ENCODE peak calls at places on chromosomes 7 and 10, in eight cellular contexts. A is stomach, P is fibroblast of lung, V is OCI-LY7, Y is lower lobe of right lung, E is sigmoid colon, U is mammary epithelial cell, G is BE2C. N is an unnamed sample.

GRCh38 chr7:84582747-84583146 is 388.2 kb upstream of the SEMA3A start:
- DNase-seq in A (no peak), P (no peak), V (no peak), Y (no peak), E (no peak), U (no peak), G (no peak), N (no peak)

GRCh38 chr10:17742918-17743317 is 9.1 kb upstream of the TMEM236 start:
- DNase-seq in A (peak; percentile 58), P (peak; percentile 72), V (peak; percentile 69), Y (peak; percentile 70), E (no peak), U (peak; percentile 19), G (peak; percentile 65), N (peak; percentile 66)

GRCh38 chr7:148588891-148589215 is 1.7 kb upstream of the C7orf33 start:
- DNase-seq in A (no peak), P (no peak), V (no peak), Y (no peak), E (no peak), U (no peak), G (no peak), N (no peak)

GRCh38 chr10:109676703-109677102 is 246.6 kb downstream of the XPNPEP1 start:
- DNase-seq in A (no peak), P (no peak), V (no peak), Y (no peak), E (no peak), U (peak; percentile 28), G (no peak), N (no peak)

GRCh38 chr10:70499829-70500167 is 21.2 kb downstream of the PALD1 start:
- DNase-seq in A (no peak), P (no peak), V (peak; percentile 66), Y (no peak), E (no peak), U (no peak), G (no peak), N (no peak)

GRCh38 chr10:82574081-82574480 is 699.1 kb downstream of the NRG3 start:
- DNase-seq in A (no peak), P (no peak), V (no peak), Y (no peak), E (no peak), U (no peak), G (no peak), N (no peak)

GRCh38 chr7:1677206-1678069 is 7.4 kb downstream of the ELFN1 start:
- DNase-seq in A (peak; percentile 17), P (no peak), V (no peak), Y (no peak), E (peak; percentile 46), U (no peak), G (no peak), N (no peak)

GRCh38 chr7:8490391-8490790 is 57.0 kb downstream of the NXPH1 start:
- DNase-seq in A (no peak), P (no peak), V (no peak), Y (no peak), E (no peak), U (no peak), G (no peak), N (no peak)

GRCh38 chr7:20185988-20186387 is 31.2 kb downstream of the MACC1 start:
- DNase-seq in A (no peak), P (no peak), V (no peak), Y (no peak), E (no peak), U (no peak), G (no peak), N (no peak)

GRCh38 chr7:923108-924041 is 31.1 kb downstream of the ADAP1 start:
- DNase-seq in A (peak; percentile 70), P (peak; percentile 44), V (peak; percentile 91), Y (peak; percentile 85), E (peak; percentile 82), U (no peak), G (peak; percentile 39), N (peak; percentile 94)

GRCh38 chr7:116924741-116925140 is 28.6 kb upstream of the ST7 start:
- DNase-seq in A (no peak), P (no peak), V (no peak), Y (no peak), E (no peak), U (peak; percentile 7), G (no peak), N (no peak)

GRCh38 chr10:5976689-5977470 is 463 bp downstream of the IL15RA start:
- DNase-seq in A (peak; percentile 52), P (peak; percentile 60), V (peak; percentile 49), Y (peak; percentile 72), E (peak; percentile 77), U (peak; percentile 52), G (no peak), N (peak; percentile 80)

GRCh38 chr10:111203615-111204014 is 126.8 kb downstream of the ADRA2A start:
- DNase-seq in A (no peak), P (no peak), V (no peak), Y (no peak), E (no peak), U (no peak), G (no peak), N (no peak)

GRCh38 chr10:117005454-117006055 is 568 bp upstream of the SHTN1 start:
- DNase-seq in A (no peak), P (no peak), V (no peak), Y (no peak), E (no peak), U (peak; percentile 1), G (peak; percentile 13), N (peak; percentile 33)

GRCh38 chr10:103858360-103858759 is 3.0 kb upstream of the SH3PXD2A start:
- DNase-seq in A (no peak), P (no peak), V (no peak), Y (no peak), E (peak; percentile 35), U (no peak), G (no peak), N (no peak)

GRCh38 chr7:98881561-98882315 is 3.4 kb downstream of the TRRAP start:
- DNase-seq in A (no peak), P (no peak), V (no peak), Y (no peak), E (no peak), U (peak; percentile 39), G (no peak), N (no peak)

GRCh38 chr10:46297406-46298204 is 10.8 kb downstream of the ANTXRL start:
- DNase-seq in A (peak; percentile 17), P (no peak), V (no peak), Y (no peak), E (peak; percentile 50), U (no peak), G (no peak), N (no peak)

GRCh38 chr7:111958431-111958830 is 247.8 kb downstream of the DOCK4 start:
- DNase-seq in A (no peak), P (no peak), V (no peak), Y (no peak), E (no peak), U (no peak), G (no peak), N (no peak)

GRCh38 chr10:80924063-80924952 is 386.6 kb downstream of the SH2D4B start:
- DNase-seq in A (peak; percentile 41), P (peak; percentile 37), V (peak; percentile 42), Y (no peak), E (no peak), U (peak; percentile 21), G (peak; percentile 58), N (no peak)

GRCh38 chr10:35335133-35335532 is 1.2 kb upstream of the CCNY start:
- DNase-seq in A (no peak), P (no peak), V (no peak), Y (no peak), E (no peak), U (peak; percentile 46), G (no peak), N (no peak)

GRCh38 chr7:108280136-108280535 is 150.0 kb upstream of the LAMB4 start:
- DNase-seq in A (no peak), P (no peak), V (no peak), Y (no peak), E (no peak), U (no peak), G (no peak), N (no peak)

GRCh38 chr7:75696263-75697037 is 42.3 kb downstream of the HIP1 start:
- DNase-seq in A (no peak), P (no peak), V (no peak), Y (peak; percentile 63), E (no peak), U (no peak), G (no peak), N (no peak)

GRCh38 chr10:71302874-71303568 is 16.0 kb upstream of the SLC29A3 start:
- DNase-seq in A (no peak), P (peak; percentile 66), V (peak; percentile 79), Y (peak; percentile 11), E (no peak), U (peak; percentile 48), G (no peak), N (no peak)

GRCh38 chr7:70044064-70044463 is 445.8 kb downstream of the AUTS2 start:
- DNase-seq in A (no peak), P (no peak), V (no peak), Y (no peak), E (no peak), U (no peak), G (peak; percentile 53), N (no peak)

GRCh38 chr10:12597176-12597575 is 247.8 kb downstream of the CAMK1D start:
- DNase-seq in A (no peak), P (no peak), V (no peak), Y (no peak), E (no peak), U (no peak), G (no peak), N (no peak)

GRCh38 chr10:97570789-97571536 is 1.6 kb upstream of the ANKRD2 start:
- DNase-seq in A (no peak), P (no peak), V (no peak), Y (no peak), E (no peak), U (no peak), G (peak; percentile 56), N (no peak)
- H3K4me1 ChIP-seq in A (peaks cover 31% of the 10 kb centered on the region), P (peaks cover 3% of the 10 kb centered on the region), V (no peaks in the 10 kb centered on the region), Y (peaks cover 9% of the 10 kb centered on the region), E (peaks cover 26% of the 10 kb centered on the region), U (peaks cover 59% of the 10 kb centered on the region), G (peaks cover 8% of the 10 kb centered on the region), N (no peaks in the 10 kb centered on the region)

GRCh38 chr10:119113805-119114732 is 10.2 kb downstream of the DENND10 start:
- DNase-seq in A (no peak), P (peak; percentile 93), V (no peak), Y (no peak), E (peak; percentile 81), U (peak; percentile 31), G (no peak), N (no peak)
- H3K36me3 ChIP-seq in A (peaks cover 85% of the 10 kb centered on the region), P (peaks cover 2% of the 10 kb centered on the region), V (peaks cover 51% of the 10 kb centered on the region), Y (peaks cover 82% of the 10 kb centered on the region), E (peaks cover 41% of the 10 kb centered on the region), U (peaks cover 18% of the 10 kb centered on the region), G (peaks cover 9% of the 10 kb centered on the region), N (peaks cover 10% of the 10 kb centered on the region)

GRCh38 chr10:130786365-130786966 is 525.1 kb downstream of the TCERG1L start:
- DNase-seq in A (no peak), P (no peak), V (no peak), Y (no peak), E (no peak), U (no peak), G (no peak), N (no peak)
- H3K4me1 ChIP-seq in A (no peaks in the 10 kb centered on the region), P (no peaks in the 10 kb centered on the region), V (no peaks in the 10 kb centered on the region), Y (no peaks in the 10 kb centered on the region), E (no peaks in the 10 kb centered on the region), U (no peaks in the 10 kb centered on the region), G (no peaks in the 10 kb centered on the region), N (no peaks in the 10 kb centered on the region)

DNA sequence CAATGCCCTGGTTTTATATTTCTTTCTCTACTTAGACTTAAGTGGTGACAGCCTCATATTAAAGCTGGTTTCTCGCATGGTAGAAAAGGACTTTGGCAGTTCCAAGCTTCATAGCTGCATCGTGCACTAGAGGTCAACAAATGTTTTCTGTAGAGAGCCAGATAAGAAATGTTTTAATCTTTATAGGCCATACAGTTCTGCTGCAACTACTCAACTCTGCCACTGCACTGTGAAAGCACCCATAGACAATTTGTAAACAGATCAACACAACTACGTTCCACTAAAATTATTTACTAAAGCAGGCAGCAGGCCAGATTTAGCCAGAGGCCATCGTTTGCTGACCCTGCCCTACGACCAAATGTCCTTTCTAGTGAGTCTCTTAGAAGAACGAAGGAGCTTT is 36.7 kb downstream of the CSGALNACT2 start:
- DNase-seq in A (no peak), P (no peak), V (no peak), Y (no peak), E (no peak), U (no peak), G (no peak), N (no peak)
- H3K36me3 ChIP-seq in A (peaks cover 76% of the 10 kb centered on the region), P (peaks cover 8% of the 10 kb centered on the region), V (peaks cover 92% of the 10 kb centered on the region), Y (peaks cover 51% of the 10 kb centered on the region), E (peaks cover 16% of the 10 kb centered on the region), U (no peaks in the 10 kb centered on the region), G (peaks cover 4% of the 10 kb centered on the region), N (no peaks in the 10 kb centered on the region)

N was measured in mucosa of descending colon.